ENCODE peak calls at places on chromosome 15, in six cellular contexts. One of them, this sample, is unnamed.
A peak's percentile ranks its signal among the peaks of the same experiment; 100 is the strongest.

GRCh38 chr15:92903588-92903955 is 3.4 kb downstream of the CHD2 start:
- DNase-seq in iris pigment epithelial cell: no peak
- DNase-seq in NCI-H1417: no peak
- DNase-seq in NCI-H460: no peak
- DNase-seq in fibroblast of gingiva: no peak
- DNase-seq in kidney glomerular epithelial cell: no peak
- DNase-seq in this sample: no peak

GRCh38 chr15:99564221-99565030 is 1.4 kb upstream of the MEF2A start:
- DNase-seq in iris pigment epithelial cell: peak; percentile 41
- DNase-seq in NCI-H1417: peak; percentile 68
- DNase-seq in NCI-H460: no peak
- DNase-seq in fibroblast of gingiva: peak; percentile 24
- DNase-seq in kidney glomerular epithelial cell: peak; percentile 6
- DNase-seq in this sample: no peak

GRCh38 chr15:81254277-81255265 is 57.9 kb downstream of the IL16 start:
- DNase-seq in iris pigment epithelial cell: no peak
- DNase-seq in NCI-H1417: no peak
- DNase-seq in NCI-H460: no peak
- DNase-seq in fibroblast of gingiva: no peak
- DNase-seq in kidney glomerular epithelial cell: no peak
- DNase-seq in this sample: no peak

GRCh38 chr15:66883322-66883911 is 181.4 kb downstream of the SMAD6 start:
- DNase-seq in iris pigment epithelial cell: peak; percentile 100
- DNase-seq in NCI-H1417: no peak
- DNase-seq in NCI-H460: peak; percentile 87
- DNase-seq in fibroblast of gingiva: peak; percentile 100
- DNase-seq in kidney glomerular epithelial cell: peak; percentile 100
- DNase-seq in this sample: no peak

GRCh38 chr15:99105516-99106341 is 849 bp downstream of the SYNM start:
- DNase-seq in iris pigment epithelial cell: peak; percentile 70
- DNase-seq in NCI-H1417: peak; percentile 91
- DNase-seq in NCI-H460: peak; percentile 33
- DNase-seq in fibroblast of gingiva: peak; percentile 65
- DNase-seq in kidney glomerular epithelial cell: peak; percentile 13
- DNase-seq in this sample: peak; percentile 12

GRCh38 chr15:57112178-57112577 is 193.7 kb downstream of the TCF12 start:
- DNase-seq in iris pigment epithelial cell: peak; percentile 31
- DNase-seq in NCI-H1417: no peak
- DNase-seq in NCI-H460: no peak
- DNase-seq in fibroblast of gingiva: no peak
- DNase-seq in kidney glomerular epithelial cell: no peak
- DNase-seq in this sample: no peak

GRCh38 chr15:22236469-22236868 is 156.1 kb downstream of the OR4M2 start:
- DNase-seq in iris pigment epithelial cell: no peak
- DNase-seq in NCI-H1417: no peak
- DNase-seq in NCI-H460: no peak
- DNase-seq in fibroblast of gingiva: no peak
- DNase-seq in kidney glomerular epithelial cell: no peak
- DNase-seq in this sample: no peak

GRCh38 chr15:39344662-39345141 is 236.2 kb upstream of the THBS1 start:
- DNase-seq in iris pigment epithelial cell: no peak
- DNase-seq in NCI-H1417: no peak
- DNase-seq in NCI-H460: no peak
- DNase-seq in fibroblast of gingiva: peak; percentile 93
- DNase-seq in kidney glomerular epithelial cell: no peak
- DNase-seq in this sample: no peak

GRCh38 chr15:58043192-58043903 is 22.2 kb downstream of the ALDH1A2 start:
- DNase-seq in iris pigment epithelial cell: peak; percentile 44
- DNase-seq in NCI-H1417: peak; percentile 43
- DNase-seq in NCI-H460: peak; percentile 38
- DNase-seq in fibroblast of gingiva: peak; percentile 12
- DNase-seq in kidney glomerular epithelial cell: no peak
- DNase-seq in this sample: no peak

GRCh38 chr15:101307048-101307896 is 12.2 kb upstream of the SNRPA1 start:
- DNase-seq in iris pigment epithelial cell: no peak
- DNase-seq in NCI-H1417: peak; percentile 85
- DNase-seq in NCI-H460: no peak
- DNase-seq in fibroblast of gingiva: no peak
- DNase-seq in kidney glomerular epithelial cell: no peak
- DNase-seq in this sample: no peak

GRCh38 chr15:28006116-28006911 is 92.8 kb downstream of the OCA2 start:
- DNase-seq in iris pigment epithelial cell: no peak
- DNase-seq in NCI-H1417: no peak
- DNase-seq in NCI-H460: no peak
- DNase-seq in fibroblast of gingiva: no peak
- DNase-seq in kidney glomerular epithelial cell: no peak
- DNase-seq in this sample: no peak

GRCh38 chr15:98954411-98954810 is 53.2 kb downstream of the PGPEP1L start:
- DNase-seq in iris pigment epithelial cell: peak; percentile 36
- DNase-seq in NCI-H1417: no peak
- DNase-seq in NCI-H460: no peak
- DNase-seq in fibroblast of gingiva: peak; percentile 95
- DNase-seq in kidney glomerular epithelial cell: peak; percentile 78
- DNase-seq in this sample: no peak

GRCh38 chr15:65833501-65834220 is 35.6 kb upstream of the RAB11A start:
- DNase-seq in iris pigment epithelial cell: peak; percentile 18
- DNase-seq in NCI-H1417: peak; percentile 92
- DNase-seq in NCI-H460: no peak
- DNase-seq in fibroblast of gingiva: no peak
- DNase-seq in kidney glomerular epithelial cell: no peak
- DNase-seq in this sample: no peak

GRCh38 chr15:25051399-25052154 is 96.8 kb downstream of the SNRPN start:
- DNase-seq in iris pigment epithelial cell: no peak
- DNase-seq in NCI-H1417: no peak
- DNase-seq in NCI-H460: no peak
- DNase-seq in fibroblast of gingiva: no peak
- DNase-seq in kidney glomerular epithelial cell: no peak
- DNase-seq in this sample: no peak

GRCh38 chr15:69692342-69692741 is 239.7 kb downstream of the RPLP1 start:
- DNase-seq in iris pigment epithelial cell: no peak
- DNase-seq in NCI-H1417: no peak
- DNase-seq in NCI-H460: no peak
- DNase-seq in fibroblast of gingiva: no peak
- DNase-seq in kidney glomerular epithelial cell: no peak
- DNase-seq in this sample: no peak

GRCh38 chr15:51288143-51289065 is 50.0 kb downstream of the CYP19A1 start:
- DNase-seq in iris pigment epithelial cell: no peak
- DNase-seq in NCI-H1417: no peak
- DNase-seq in NCI-H460: no peak
- DNase-seq in fibroblast of gingiva: peak; percentile 17
- DNase-seq in kidney glomerular epithelial cell: no peak
- DNase-seq in this sample: no peak

GRCh38 chr15:55654541-55654940 is 66.4 kb upstream of the PYGO1 start:
- DNase-seq in iris pigment epithelial cell: peak; percentile 75
- DNase-seq in NCI-H1417: peak; percentile 65
- DNase-seq in NCI-H460: no peak
- DNase-seq in fibroblast of gingiva: peak; percentile 6
- DNase-seq in kidney glomerular epithelial cell: no peak
- DNase-seq in this sample: no peak

GRCh38 chr15:42166225-42166940 is 9.9 kb upstream of the PLA2G4F start:
- DNase-seq in iris pigment epithelial cell: no peak
- DNase-seq in NCI-H1417: no peak
- DNase-seq in NCI-H460: no peak
- DNase-seq in fibroblast of gingiva: no peak
- DNase-seq in kidney glomerular epithelial cell: no peak
- DNase-seq in this sample: no peak

GRCh38 chr15:89385596-89386242 is 51.1 kb upstream of the POLG start:
- DNase-seq in iris pigment epithelial cell: no peak
- DNase-seq in NCI-H1417: no peak
- DNase-seq in NCI-H460: no peak
- DNase-seq in fibroblast of gingiva: no peak
- DNase-seq in kidney glomerular epithelial cell: no peak
- DNase-seq in this sample: no peak

GRCh38 chr15:55873024-55873745 is 120.2 kb downstream of the NEDD4 start:
- DNase-seq in iris pigment epithelial cell: peak; percentile 66
- DNase-seq in NCI-H1417: no peak
- DNase-seq in NCI-H460: no peak
- DNase-seq in fibroblast of gingiva: no peak
- DNase-seq in kidney glomerular epithelial cell: peak; percentile 48
- DNase-seq in this sample: no peak

GRCh38 chr15:78223396-78224023 is 10.9 kb downstream of the ACSBG1 start:
- DNase-seq in iris pigment epithelial cell: no peak
- DNase-seq in NCI-H1417: no peak
- DNase-seq in NCI-H460: no peak
- DNase-seq in fibroblast of gingiva: no peak
- DNase-seq in kidney glomerular epithelial cell: no peak
- DNase-seq in this sample: no peak

GRCh38 chr15:77676569-77677375 is 44.1 kb upstream of the LINGO1 start:
- DNase-seq in iris pigment epithelial cell: no peak
- DNase-seq in NCI-H1417: no peak
- DNase-seq in NCI-H460: no peak
- DNase-seq in fibroblast of gingiva: no peak
- DNase-seq in kidney glomerular epithelial cell: no peak
- DNase-seq in this sample: no peak

GRCh38 chr15:35195649-35196048 is 110.6 kb upstream of the NANOGP8 start:
- DNase-seq in iris pigment epithelial cell: no peak
- DNase-seq in NCI-H1417: no peak
- DNase-seq in NCI-H460: no peak
- DNase-seq in fibroblast of gingiva: no peak
- DNase-seq in kidney glomerular epithelial cell: no peak
- DNase-seq in this sample: no peak

GRCh38 chr15:72205896-72206676 is 8.5 kb upstream of the GRAMD2A start:
- DNase-seq in iris pigment epithelial cell: no peak
- DNase-seq in NCI-H1417: no peak
- DNase-seq in NCI-H460: no peak
- DNase-seq in fibroblast of gingiva: no peak
- DNase-seq in kidney glomerular epithelial cell: no peak
- DNase-seq in this sample: no peak

GRCh38 chr15:74889390-74889881 is 406 bp upstream of the MPI start:
- DNase-seq in iris pigment epithelial cell: peak; percentile 45
- DNase-seq in NCI-H1417: peak; percentile 86
- DNase-seq in NCI-H460: no peak
- DNase-seq in fibroblast of gingiva: no peak
- DNase-seq in kidney glomerular epithelial cell: no peak
- DNase-seq in this sample: no peak

GRCh38 chr15:66558271-66558670 is 7.5 kb downstream of the LCTL start:
- DNase-seq in iris pigment epithelial cell: no peak
- DNase-seq in NCI-H1417: no peak
- DNase-seq in NCI-H460: no peak
- DNase-seq in fibroblast of gingiva: no peak
- DNase-seq in kidney glomerular epithelial cell: no peak
- DNase-seq in this sample: no peak

This sample was measured in effector memory CD4-positive, alpha-beta T cell.